ENCODE peak calls at places on chromosome 2, in four cellular contexts. O, Y, R and B are unnamed samples.

GRCh38 chr2:145652992-145653545 is 1133.2 kb upstream of the ZEB2 start:
- DNase-seq in O (no peak), Y (no peak), R (no peak), B (no peak)

GRCh38 chr2:196335238-196335637 is 163.9 kb upstream of the STK17B start:
- DNase-seq in R (no peak), Y (peak), O (no peak), B (no peak)

GRCh38 chr2:45067859-45068642 is 58.8 kb upstream of the SIX2 start:
- DNase-seq in O (no peak), Y (peak), R (no peak), B (no peak)

GRCh38 chr2:185245806-185246205 is 492.8 kb upstream of the FSIP2 start:
- DNase-seq in Y (peak), O (no peak), R (no peak), B (no peak)

GRCh38 chr2:145221511-145221910 is 701.6 kb upstream of the ZEB2 start:
- DNase-seq in Y (no peak), R (no peak), O (no peak), B (no peak)

GRCh38 chr2:232658217-232658785 is 24.9 kb downstream of the EFHD1 start:
- DNase-seq in O (peak), Y (peak), R (no peak), B (no peak)

GRCh38 chr2:8202139-8202538 is 479.7 kb upstream of the ID2 start:
- DNase-seq in R (peak), O (no peak), Y (no peak), B (no peak)

GRCh38 chr2:36564377-36564930 is 33.5 kb downstream of the FEZ2 start:
- DNase-seq in R (no peak), O (no peak), Y (no peak), B (no peak)

GRCh38 chr2:194867328-194867727 is 789.7 kb upstream of the SLC39A10 start:
- DNase-seq in Y (peak), O (no peak), R (no peak), B (no peak)

GRCh38 chr2:175463639-175464310 is 282.3 kb upstream of the ATP5MC3 start:
- DNase-seq in R (no peak), Y (peak), O (no peak), B (peak)

GRCh38 chr2:175464311-175464670 is 282.8 kb upstream of the ATP5MC3 start:
- DNase-seq in R (no peak), Y (no peak), O (no peak), B (no peak)

GRCh38 chr2:175457846-175458408 is 276.4 kb upstream of the ATP5MC3 start:
- DNase-seq in R (no peak), Y (no peak), O (no peak), B (no peak)

GRCh38 chr2:175462246-175462645 is 280.7 kb upstream of the ATP5MC3 start:
- DNase-seq in R (no peak), O (no peak), Y (no peak), B (no peak)

DNA sequence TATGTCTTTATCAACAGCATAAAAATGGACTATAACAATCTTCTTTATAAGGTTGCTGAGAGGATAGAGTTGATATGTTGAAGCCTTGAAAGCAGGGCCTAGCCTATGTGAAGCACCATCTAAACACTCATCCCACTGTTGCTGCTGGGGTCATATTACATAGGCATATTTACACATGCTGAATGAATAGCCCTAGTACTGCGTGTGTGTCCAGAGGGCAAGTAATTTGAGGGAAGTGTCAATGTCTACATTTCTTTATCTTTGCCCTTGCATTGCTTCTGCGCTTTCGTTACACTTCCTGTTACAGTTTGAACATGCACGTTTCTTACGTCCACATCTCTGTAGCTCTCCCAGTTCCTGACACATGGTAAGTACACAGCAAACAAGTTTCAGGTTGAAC is 280.3 kb upstream of the ATP5MC3 start:
- DNase-seq in O (no peak), Y (no peak), R (no peak), B (no peak)
- TF ChIP-seq CREB1 in O (no peak), Y (no peak), R (no peak), B (no peak)

DNA sequence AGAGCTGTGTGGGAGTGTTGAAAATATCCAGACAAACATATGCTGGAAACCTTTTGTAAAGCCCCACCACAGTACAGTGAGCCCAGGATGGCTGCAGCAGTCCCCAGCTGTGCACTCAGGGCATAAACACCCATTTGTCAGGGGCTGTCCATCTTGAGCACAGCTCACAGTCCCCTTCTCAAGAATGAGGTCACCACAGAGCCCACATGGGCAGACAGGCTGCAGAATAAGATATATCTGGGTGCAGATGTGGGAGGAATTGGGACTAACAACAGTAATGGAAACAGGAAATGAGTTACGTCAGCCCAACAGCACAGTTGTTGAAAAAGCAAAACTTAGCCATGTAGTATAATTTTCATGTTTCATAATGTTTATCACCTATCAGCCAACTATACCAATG is 219.6 kb downstream of the ETAA1 start:
- DNase-seq in R (peak), O (no peak), Y (no peak), B (no peak)
- TF ChIP-seq CREB1 in R (peak), O (no peak), Y (no peak), B (no peak)

GRCh38 chr2:114426756-114427155 is 15.7 kb upstream of the DPP10 start:
- DNase-seq in O (no peak), R (no peak), Y (no peak), B (no peak)

GRCh38 chr2:114421781-114422180 is 20.7 kb upstream of the DPP10 start:
- DNase-seq in R (no peak), O (no peak), Y (peak), B (no peak)

GRCh38 chr2:114424699-114425098 is 17.7 kb upstream of the DPP10 start:
- DNase-seq in Y (no peak), O (no peak), R (no peak), B (no peak)

DNA sequence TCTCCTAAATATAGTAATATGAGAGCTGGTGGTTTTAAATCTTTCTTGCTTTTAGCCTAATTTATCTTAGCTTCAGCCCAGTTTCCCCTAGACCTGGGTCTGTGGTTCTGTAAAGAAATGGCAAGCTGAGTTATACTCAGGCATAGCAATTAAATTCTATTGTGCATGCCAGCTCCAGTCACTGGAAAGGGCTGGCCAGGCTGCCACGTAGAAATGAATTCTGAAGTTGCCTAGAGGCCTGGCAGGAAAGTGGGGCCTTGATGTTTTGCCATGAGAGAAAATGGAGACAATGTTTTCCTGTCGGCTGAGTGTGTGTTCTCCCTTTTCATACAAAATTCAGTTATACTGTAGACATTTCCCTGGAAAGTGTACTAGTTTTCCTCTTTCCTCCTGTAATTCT is 16.3 kb upstream of the DPP10 start:
- DNase-seq in Y (no peak), R (no peak), O (no peak), B (no peak)
- TF ChIP-seq CREB1 in Y (no peak), R (no peak), O (no peak), B (no peak)

GRCh38 chr2:117956036-117956791 is 57.7 kb downstream of the CCDC93 start:
- DNase-seq in R (no peak), O (no peak), Y (peak), B (no peak)
- TF ChIP-seq CREB1 in R (no peak), O (no peak), Y (no peak), B (no peak)

DNA sequence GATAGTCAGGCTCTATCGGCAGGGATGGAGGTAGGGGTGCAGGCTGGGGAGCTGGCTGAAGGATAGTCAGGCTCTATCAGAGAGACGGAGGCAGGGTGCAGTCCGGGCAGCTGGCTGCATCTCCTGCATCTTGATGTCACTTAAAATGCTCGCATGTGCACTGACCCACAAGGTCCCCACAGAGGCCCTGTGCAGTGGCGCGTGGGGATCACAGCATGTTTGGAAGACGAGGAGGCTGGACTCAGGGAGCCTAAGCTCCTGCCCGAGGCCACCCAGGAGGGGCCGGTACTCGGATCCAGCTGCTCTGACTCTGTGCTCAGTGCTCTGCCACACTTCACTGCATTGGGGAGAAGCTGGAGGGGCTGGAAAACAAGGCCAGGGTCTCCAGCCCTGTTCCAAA is 189.0 kb upstream of the HDAC4 start:
- DNase-seq in R (no peak), Y (no peak), O (no peak), B (peak)
- TF ChIP-seq CREB1 in R (no peak), Y (no peak), O (no peak), B (no peak)